ENCODE peak calls at places on chromosomes 1 and 21, in seven cellular contexts. A is upper lobe of right lung; C is right cardiac atrium; U is SK-N-MC; R is CD8-positive, alpha-beta T cell; F is psoas muscle; E is heart left ventricle. O is an unnamed sample.
A peak's percentile ranks its signal among the peaks of the same experiment; 100 is the strongest.

GRCh38 chr1:39539252-39539790 is 37.3 kb downstream of the PABPC4 start:
- DNase-seq in R (peak; percentile 16), C (peak; percentile 83), E (peak; percentile 72), U (no peak), F (peak; percentile 74), A (peak; percentile 73), O (peak; percentile 30)

GRCh38 chr1:43994071-43994470 is 2.7 kb downstream of the CCDC24 start:
- DNase-seq in R (no peak), C (peak; percentile 24), U (no peak), A (no peak), F (no peak), E (no peak), O (no peak)

GRCh38 chr1:26336477-26337205 is 17.3 kb downstream of the CRYBG2 start:
- DNase-seq in R (peak; percentile 85), A (peak; percentile 95), F (peak; percentile 80), E (peak; percentile 44), C (peak; percentile 87), U (no peak), O (peak; percentile 85)

GRCh38 chr1:21553116-21553926 is 44.1 kb downstream of the ALPL start:
- DNase-seq in R (no peak), C (no peak), U (no peak), A (no peak), E (no peak), F (no peak), O (no peak)

GRCh38 chr1:68174173-68175113 is 57.9 kb downstream of the WLS start:
- DNase-seq in R (no peak), E (peak; percentile 63), F (peak; percentile 63), A (peak; percentile 60), C (peak; percentile 57), U (no peak), O (no peak)

GRCh38 chr21:15967661-15968060 is 237.9 kb downstream of the USP25 start:
- DNase-seq in A (no peak), E (no peak), R (no peak), C (no peak), U (no peak), F (no peak), O (no peak)

GRCh38 chr1:76764638-76765572 is 102.4 kb upstream of the ST6GALNAC5 start:
- DNase-seq in U (no peak), F (no peak), A (no peak), R (no peak), C (peak; percentile 66), E (no peak), O (no peak)

GRCh38 chr1:228368801-228369607 is 37.6 kb downstream of the TRIM11 start:
- DNase-seq in R (no peak), F (peak; percentile 79), A (peak; percentile 53), C (peak; percentile 89), E (peak; percentile 86), U (no peak), O (no peak)

GRCh38 chr21:32797679-32798078 is 26.1 kb upstream of the PAXBP1 start:
- DNase-seq in A (no peak), F (no peak), U (no peak), C (no peak), E (no peak), R (no peak), O (no peak)

GRCh38 chr1:232635778-232636356 is 5.9 kb upstream of the SIPA1L2 start:
- DNase-seq in E (no peak), A (no peak), F (no peak), R (no peak), C (no peak), U (no peak), O (no peak)

GRCh38 chr1:224168859-224169380 is 14.1 kb upstream of the DEGS1 start:
- DNase-seq in U (no peak), F (no peak), R (no peak), A (no peak), E (peak; percentile 52), C (no peak), O (no peak)

GRCh38 chr1:185144233-185144632 is 12.5 kb downstream of the TRMT1L start:
- DNase-seq in U (no peak), C (no peak), R (no peak), F (no peak), A (no peak), E (no peak), O (no peak)

GRCh38 chr1:9852410-9853301 is 28.9 kb upstream of the CLSTN1 start:
- DNase-seq in U (peak; percentile 73), R (no peak), F (no peak), A (no peak), E (no peak), C (no peak), O (no peak)

GRCh38 chr21:42539342-42539741 is 25.7 kb downstream of the SLC37A1 start:
- DNase-seq in R (no peak), E (no peak), A (peak; percentile 73), F (no peak), C (no peak), U (no peak), O (no peak)

GRCh38 chr1:119373465-119373864 is 4.9 kb downstream of the HAO2 start:
- DNase-seq in R (no peak), E (no peak), U (no peak), A (no peak), F (no peak), C (no peak), O (no peak)

GRCh38 chr1:37471345-37472231 is 2.8 kb upstream of the ZC3H12A start:
- DNase-seq in U (no peak), F (peak; percentile 86), A (peak; percentile 84), C (peak; percentile 89), R (no peak), E (peak; percentile 74), O (no peak)

GRCh38 chr1:229888561-229889001 is 178.5 kb upstream of the GALNT2 start:
- DNase-seq in C (no peak), R (no peak), E (no peak), U (no peak), A (no peak), F (no peak), O (no peak)

GRCh38 chr1:169906938-169907337 is 13.2 kb upstream of the SCYL3 start:
- DNase-seq in C (no peak), U (no peak), A (no peak), R (no peak), F (no peak), E (no peak), O (no peak)

GRCh38 chr1:112909847-112910246 is 46.1 kb downstream of the SLC16A1 start:
- DNase-seq in U (no peak), F (no peak), E (no peak), C (no peak), A (no peak), R (no peak), O (no peak)

GRCh38 chr1:50109647-50110075 is 941 bp downstream of the ELAVL4 start:
- DNase-seq in F (no peak), U (no peak), C (no peak), E (no peak), R (no peak), A (no peak), O (no peak)
- H3K4me3 ChIP-seq in F (no peak overlapping the region), U (no peak overlapping the region), C (no peak overlapping the region), E (no peak overlapping the region), R (peak overlapping the region; percentile 17), A (no peak overlapping the region), O (no peak overlapping the region)

DNA sequence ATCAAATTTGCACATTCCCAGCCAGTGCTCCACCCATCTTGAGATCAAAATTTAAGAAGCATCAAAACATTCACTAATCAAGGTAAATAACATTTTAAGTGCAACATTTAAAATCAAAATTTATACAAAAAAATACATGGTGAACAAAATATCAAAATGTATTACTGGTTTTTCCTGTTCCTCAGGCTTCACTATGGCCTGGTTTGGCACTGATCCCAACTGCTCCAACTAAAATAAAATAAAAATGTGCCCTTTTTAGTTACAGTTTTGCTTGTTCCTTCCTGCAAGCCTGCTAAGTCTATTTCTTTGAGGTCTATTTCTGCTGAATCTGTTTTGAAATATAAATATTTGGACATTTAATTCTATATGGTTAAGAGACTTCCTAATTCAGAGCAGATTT is 54.9 kb downstream of the ADAMTS1 start:
- DNase-seq in F (no peak), A (no peak), E (no peak), R (no peak), C (no peak), U (no peak), O (no peak)
- H3K27ac ChIP-seq in F (no peak overlapping the region), A (no peak overlapping the region), E (peak overlapping the region; percentile 11), R (no peak overlapping the region), C (no peak overlapping the region), U (peak overlapping the region; percentile 87), O (no peak overlapping the region)

DNA sequence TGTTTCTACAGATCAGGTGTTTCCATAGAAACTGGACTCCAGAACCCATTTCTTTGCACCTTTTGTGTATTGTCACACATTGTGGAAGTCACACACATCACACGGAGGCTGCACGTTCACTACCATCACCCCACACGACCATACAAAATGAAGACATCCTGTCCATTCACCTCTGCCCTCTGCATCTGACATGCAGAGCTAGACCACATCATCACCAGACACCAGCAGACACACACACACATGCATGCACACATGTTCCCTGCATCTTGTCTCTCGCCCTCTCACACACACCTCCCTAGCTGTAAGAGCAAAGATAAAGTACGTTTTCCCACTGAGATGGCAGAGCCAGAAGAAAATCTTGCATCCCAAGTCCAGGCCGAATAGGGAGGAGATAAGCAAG is 617 bp downstream of the PRELP start:
- DNase-seq in A (no peak), R (no peak), U (no peak), F (no peak), E (no peak), C (peak; percentile 12), O (no peak)
- H3K4me3 ChIP-seq in A (peak overlapping the region; percentile 46), R (no peak overlapping the region), U (no peak overlapping the region), F (peak overlapping the region; percentile 44), E (no peak overlapping the region), C (peak overlapping the region; percentile 86), O (no peak overlapping the region)

GRCh38 chr1:970973-971730 is 4.9 kb downstream of the PLEKHN1 start:
- DNase-seq in F (no peak), R (no peak), U (no peak), E (peak; percentile 7), C (peak; percentile 53), A (no peak), O (no peak)
- H3K27ac ChIP-seq in F (no peak overlapping the region), R (no peak overlapping the region), U (no peak overlapping the region), E (no peak overlapping the region), C (no peak overlapping the region), A (no peak overlapping the region), O (no peak overlapping the region)

GRCh38 chr1:152622803-152623202 is at the start of gene LCE3A:
- DNase-seq in F (peak; percentile 62), U (no peak), A (no peak), R (no peak), E (no peak), C (no peak), O (no peak)
- H3K4me3 ChIP-seq in F (no peak within 1 kb of the TSS), U (no peak within 1 kb of the TSS), A (no peak within 1 kb of the TSS), R (no peak within 1 kb of the TSS), E (no peak within 1 kb of the TSS), C (no peak within 1 kb of the TSS), O (no peak within 1 kb of the TSS)

GRCh38 chr21:36385233-36385908 is at the start of gene CHAF1B:
- DNase-seq in R (peak; percentile 63), C (peak; percentile 92), A (peak; percentile 90), E (peak; percentile 74), F (peak; percentile 91), U (no peak), O (peak; percentile 83)

GRCh38 chr21:36384885-36385232 is 333 bp upstream of the CHAF1B start:
- DNase-seq in R (no peak), U (no peak), A (no peak), E (no peak), C (no peak), F (no peak), O (no peak)

GRCh38 chr21:36385909-36386642 is 884 bp downstream of the CHAF1B start:
- DNase-seq in F (no peak), A (no peak), R (no peak), U (no peak), E (no peak), C (no peak), O (no peak)

GRCh38 chr21:36379236-36379635 is 6.0 kb upstream of the CHAF1B start:
- DNase-seq in U (no peak), R (no peak), E (no peak), F (no peak), C (no peak), A (no peak), O (no peak)

GRCh38 chr21:36381841-36382589 is 3.2 kb upstream of the CHAF1B start:
- DNase-seq in R (no peak), U (no peak), A (no peak), F (no peak), E (no peak), C (no peak), O (no peak)
- H3K27ac ChIP-seq in R (no peak overlapping the region), U (peak overlapping the region; percentile 59), A (no peak overlapping the region), F (peak overlapping the region; percentile 80), E (no peak overlapping the region), C (no peak overlapping the region), O (no peak overlapping the region)

O was measured in CD8-positive, alpha-beta memory T cell.